ENCODE peak calls at places on chromosomes 6 and 20, in seven cellular contexts. One of them, this sample, is unnamed.

GRCh38 chr20:23349338-23350006 is 1.1 kb upstream of the NXT1 start:
- DNase-seq in activated CD8-positive, alpha-beta memory T cell treated with anti-CD3 and anti-CD28 coated beads for 1 hour: no peak
- DNase-seq in BJ: no peak
- DNase-seq in SK-N-SH: peak
- DNase-seq in skeletal muscle cell: no peak
- DNase-seq in ureter: no peak
- DNase-seq in effector CD4-positive, alpha-beta T cell: peak
- DNase-seq in this sample: no peak

GRCh38 chr6:118812972-118813371 is 81.0 kb upstream of the ASF1A start:
- DNase-seq in activated CD8-positive, alpha-beta memory T cell treated with anti-CD3 and anti-CD28 coated beads for 1 hour: no peak
- DNase-seq in BJ: no peak
- DNase-seq in SK-N-SH: no peak
- DNase-seq in skeletal muscle cell: no peak
- DNase-seq in ureter: no peak
- DNase-seq in effector CD4-positive, alpha-beta T cell: no peak
- DNase-seq in this sample: peak

GRCh38 chr6:79894939-79895338 is 52.4 kb downstream of the ELOVL4 start:
- DNase-seq in activated CD8-positive, alpha-beta memory T cell treated with anti-CD3 and anti-CD28 coated beads for 1 hour: no peak
- DNase-seq in BJ: no peak
- DNase-seq in SK-N-SH: no peak
- DNase-seq in skeletal muscle cell: no peak
- DNase-seq in ureter: no peak
- DNase-seq in effector CD4-positive, alpha-beta T cell: no peak
- DNase-seq in this sample: no peak

GRCh38 chr20:14493408-14493807 is 156.0 kb upstream of the FLRT3 start:
- DNase-seq in activated CD8-positive, alpha-beta memory T cell treated with anti-CD3 and anti-CD28 coated beads for 1 hour: no peak
- DNase-seq in BJ: no peak
- DNase-seq in SK-N-SH: no peak
- DNase-seq in skeletal muscle cell: no peak
- DNase-seq in ureter: no peak
- DNase-seq in effector CD4-positive, alpha-beta T cell: no peak
- DNase-seq in this sample: no peak

GRCh38 chr6:26125015-26125690 is 37.9 kb downstream of the HFE start:
- DNase-seq in activated CD8-positive, alpha-beta memory T cell treated with anti-CD3 and anti-CD28 coated beads for 1 hour: no peak
- DNase-seq in BJ: no peak
- DNase-seq in SK-N-SH: no peak
- DNase-seq in skeletal muscle cell: no peak
- DNase-seq in ureter: no peak
- DNase-seq in effector CD4-positive, alpha-beta T cell: no peak
- DNase-seq in this sample: peak

GRCh38 chr6:7991992-7992815 is 72.0 kb downstream of the BLOC1S5 start:
- DNase-seq in activated CD8-positive, alpha-beta memory T cell treated with anti-CD3 and anti-CD28 coated beads for 1 hour: no peak
- DNase-seq in BJ: no peak
- DNase-seq in SK-N-SH: peak
- DNase-seq in skeletal muscle cell: peak
- DNase-seq in ureter: no peak
- DNase-seq in effector CD4-positive, alpha-beta T cell: no peak
- DNase-seq in this sample: peak

GRCh38 chr6:39228111-39228971 is 934 bp downstream of the KCNK5 start:
- DNase-seq in activated CD8-positive, alpha-beta memory T cell treated with anti-CD3 and anti-CD28 coated beads for 1 hour: no peak
- DNase-seq in BJ: no peak
- DNase-seq in SK-N-SH: peak
- DNase-seq in skeletal muscle cell: no peak
- DNase-seq in ureter: no peak
- DNase-seq in effector CD4-positive, alpha-beta T cell: no peak
- DNase-seq in this sample: no peak

GRCh38 chr20:1920252-1920651 is 25.0 kb downstream of the SIRPA start:
- DNase-seq in activated CD8-positive, alpha-beta memory T cell treated with anti-CD3 and anti-CD28 coated beads for 1 hour: no peak
- DNase-seq in BJ: no peak
- DNase-seq in SK-N-SH: no peak
- DNase-seq in skeletal muscle cell: no peak
- DNase-seq in ureter: no peak
- DNase-seq in effector CD4-positive, alpha-beta T cell: no peak
- DNase-seq in this sample: no peak

GRCh38 chr6:162706236-162706635 is 21.3 kb downstream of the PRKN start:
- DNase-seq in activated CD8-positive, alpha-beta memory T cell treated with anti-CD3 and anti-CD28 coated beads for 1 hour: no peak
- DNase-seq in BJ: no peak
- DNase-seq in SK-N-SH: peak
- DNase-seq in skeletal muscle cell: no peak
- DNase-seq in ureter: no peak
- DNase-seq in effector CD4-positive, alpha-beta T cell: no peak
- DNase-seq in this sample: no peak

GRCh38 chr20:3909952-3910366 is 20.8 kb downstream of the PANK2 start:
- DNase-seq in activated CD8-positive, alpha-beta memory T cell treated with anti-CD3 and anti-CD28 coated beads for 1 hour: no peak
- DNase-seq in BJ: no peak
- DNase-seq in SK-N-SH: no peak
- DNase-seq in skeletal muscle cell: no peak
- DNase-seq in ureter: no peak
- DNase-seq in effector CD4-positive, alpha-beta T cell: no peak
- DNase-seq in this sample: no peak

GRCh38 chr6:156952401-156952800 is 175.2 kb downstream of the ARID1B start:
- DNase-seq in activated CD8-positive, alpha-beta memory T cell treated with anti-CD3 and anti-CD28 coated beads for 1 hour: no peak
- DNase-seq in BJ: no peak
- DNase-seq in SK-N-SH: no peak
- DNase-seq in skeletal muscle cell: no peak
- DNase-seq in ureter: no peak
- DNase-seq in effector CD4-positive, alpha-beta T cell: no peak
- DNase-seq in this sample: no peak

GRCh38 chr20:31595380-31595653 is 9.8 kb upstream of the ID1 start:
- DNase-seq in activated CD8-positive, alpha-beta memory T cell treated with anti-CD3 and anti-CD28 coated beads for 1 hour: no peak
- DNase-seq in BJ: no peak
- DNase-seq in SK-N-SH: no peak
- DNase-seq in skeletal muscle cell: no peak
- DNase-seq in ureter: no peak
- DNase-seq in effector CD4-positive, alpha-beta T cell: no peak
- DNase-seq in this sample: no peak

GRCh38 chr20:7980332-7981046 is 39.1 kb downstream of the TMX4 start:
- DNase-seq in activated CD8-positive, alpha-beta memory T cell treated with anti-CD3 and anti-CD28 coated beads for 1 hour: no peak
- DNase-seq in BJ: no peak
- DNase-seq in SK-N-SH: peak
- DNase-seq in skeletal muscle cell: peak
- DNase-seq in ureter: no peak
- DNase-seq in effector CD4-positive, alpha-beta T cell: no peak
- DNase-seq in this sample: peak

GRCh38 chr6:19415605-19416326 is 421.4 kb upstream of the ID4 start:
- DNase-seq in activated CD8-positive, alpha-beta memory T cell treated with anti-CD3 and anti-CD28 coated beads for 1 hour: no peak
- DNase-seq in BJ: no peak
- DNase-seq in SK-N-SH: no peak
- DNase-seq in skeletal muscle cell: no peak
- DNase-seq in ureter: no peak
- DNase-seq in effector CD4-positive, alpha-beta T cell: no peak
- DNase-seq in this sample: no peak

GRCh38 chr6:129342243-129342642 is 367.7 kb downstream of the ARHGAP18 start:
- DNase-seq in activated CD8-positive, alpha-beta memory T cell treated with anti-CD3 and anti-CD28 coated beads for 1 hour: no peak
- DNase-seq in BJ: no peak
- DNase-seq in SK-N-SH: no peak
- DNase-seq in skeletal muscle cell: peak
- DNase-seq in ureter: no peak
- DNase-seq in effector CD4-positive, alpha-beta T cell: no peak
- DNase-seq in this sample: peak

GRCh38 chr20:35503841-35504460 is 25.5 kb downstream of the C20orf173 start:
- DNase-seq in activated CD8-positive, alpha-beta memory T cell treated with anti-CD3 and anti-CD28 coated beads for 1 hour: no peak
- DNase-seq in BJ: no peak
- DNase-seq in SK-N-SH: no peak
- DNase-seq in skeletal muscle cell: no peak
- DNase-seq in ureter: no peak
- DNase-seq in effector CD4-positive, alpha-beta T cell: no peak
- DNase-seq in this sample: no peak

GRCh38 chr6:41939848-41940758 is 1.5 kb downstream of the CCND3 start:
- DNase-seq in activated CD8-positive, alpha-beta memory T cell treated with anti-CD3 and anti-CD28 coated beads for 1 hour: no peak
- DNase-seq in BJ: no peak
- DNase-seq in SK-N-SH: no peak
- DNase-seq in skeletal muscle cell: peak
- DNase-seq in ureter: no peak
- DNase-seq in effector CD4-positive, alpha-beta T cell: no peak
- DNase-seq in this sample: peak

GRCh38 chr6:101397199-101397598 is 3.7 kb downstream of the GRIK2 start:
- DNase-seq in activated CD8-positive, alpha-beta memory T cell treated with anti-CD3 and anti-CD28 coated beads for 1 hour: no peak
- DNase-seq in BJ: no peak
- DNase-seq in SK-N-SH: peak
- DNase-seq in skeletal muscle cell: no peak
- DNase-seq in ureter: no peak
- DNase-seq in effector CD4-positive, alpha-beta T cell: no peak
- DNase-seq in this sample: no peak

GRCh38 chr6:154548130-154548830 is 37.8 kb upstream of the CNKSR3 start:
- DNase-seq in activated CD8-positive, alpha-beta memory T cell treated with anti-CD3 and anti-CD28 coated beads for 1 hour: no peak
- DNase-seq in BJ: no peak
- DNase-seq in SK-N-SH: peak
- DNase-seq in skeletal muscle cell: no peak
- DNase-seq in ureter: no peak
- DNase-seq in effector CD4-positive, alpha-beta T cell: no peak
- DNase-seq in this sample: peak

GRCh38 chr6:111892431-111892830 is 19.2 kb upstream of the FYN start:
- DNase-seq in activated CD8-positive, alpha-beta memory T cell treated with anti-CD3 and anti-CD28 coated beads for 1 hour: no peak
- DNase-seq in BJ: no peak
- DNase-seq in SK-N-SH: no peak
- DNase-seq in skeletal muscle cell: no peak
- DNase-seq in ureter: no peak
- DNase-seq in effector CD4-positive, alpha-beta T cell: no peak
- DNase-seq in this sample: no peak

GRCh38 chr6:137495652-137496391 is 1.6 kb upstream of the OLIG3 start:
- DNase-seq in activated CD8-positive, alpha-beta memory T cell treated with anti-CD3 and anti-CD28 coated beads for 1 hour: no peak
- DNase-seq in BJ: no peak
- DNase-seq in SK-N-SH: no peak
- DNase-seq in skeletal muscle cell: no peak
- DNase-seq in ureter: no peak
- DNase-seq in effector CD4-positive, alpha-beta T cell: no peak
- DNase-seq in this sample: no peak

GRCh38 chr20:46423882-46424482 is 17.6 kb upstream of the ELMO2 start:
- DNase-seq in activated CD8-positive, alpha-beta memory T cell treated with anti-CD3 and anti-CD28 coated beads for 1 hour: no peak
- DNase-seq in BJ: no peak
- DNase-seq in SK-N-SH: no peak
- DNase-seq in skeletal muscle cell: no peak
- DNase-seq in ureter: no peak
- DNase-seq in effector CD4-positive, alpha-beta T cell: no peak
- DNase-seq in this sample: peak

GRCh38 chr6:20716865-20717264 is 182.6 kb downstream of the CDKAL1 start:
- DNase-seq in activated CD8-positive, alpha-beta memory T cell treated with anti-CD3 and anti-CD28 coated beads for 1 hour: no peak
- DNase-seq in BJ: no peak
- DNase-seq in SK-N-SH: no peak
- DNase-seq in skeletal muscle cell: no peak
- DNase-seq in ureter: no peak
- DNase-seq in effector CD4-positive, alpha-beta T cell: no peak
- DNase-seq in this sample: no peak

GRCh38 chr6:21327326-21328140 is 266.0 kb upstream of the SOX4 start:
- DNase-seq in activated CD8-positive, alpha-beta memory T cell treated with anti-CD3 and anti-CD28 coated beads for 1 hour: no peak
- DNase-seq in BJ: no peak
- DNase-seq in SK-N-SH: no peak
- DNase-seq in skeletal muscle cell: no peak
- DNase-seq in ureter: no peak
- DNase-seq in effector CD4-positive, alpha-beta T cell: no peak
- DNase-seq in this sample: no peak

GRCh38 chr6:149028767-149029405 is 282.1 kb downstream of the UST start:
- DNase-seq in activated CD8-positive, alpha-beta memory T cell treated with anti-CD3 and anti-CD28 coated beads for 1 hour: peak
- DNase-seq in BJ: no peak
- DNase-seq in SK-N-SH: peak
- DNase-seq in skeletal muscle cell: peak
- DNase-seq in ureter: peak
- DNase-seq in effector CD4-positive, alpha-beta T cell: peak
- DNase-seq in this sample: peak

GRCh38 chr6:157491571-157492232 is 110.7 kb downstream of the ZDHHC14 start:
- DNase-seq in activated CD8-positive, alpha-beta memory T cell treated with anti-CD3 and anti-CD28 coated beads for 1 hour: no peak
- DNase-seq in BJ: no peak
- DNase-seq in SK-N-SH: no peak
- DNase-seq in skeletal muscle cell: no peak
- DNase-seq in ureter: no peak
- DNase-seq in effector CD4-positive, alpha-beta T cell: no peak
- DNase-seq in this sample: no peak

GRCh38 chr6:100946021-100946540 is 65.0 kb upstream of the ASCC3 start:
- DNase-seq in activated CD8-positive, alpha-beta memory T cell treated with anti-CD3 and anti-CD28 coated beads for 1 hour: no peak
- DNase-seq in BJ: no peak
- DNase-seq in SK-N-SH: no peak
- DNase-seq in skeletal muscle cell: no peak
- DNase-seq in ureter: no peak
- DNase-seq in effector CD4-positive, alpha-beta T cell: no peak
- DNase-seq in this sample: no peak

GRCh38 chr6:53837875-53838806 is 43.3 kb downstream of the LRRC1 start:
- DNase-seq in activated CD8-positive, alpha-beta memory T cell treated with anti-CD3 and anti-CD28 coated beads for 1 hour: no peak
- DNase-seq in BJ: no peak
- DNase-seq in SK-N-SH: no peak
- DNase-seq in skeletal muscle cell: no peak
- DNase-seq in ureter: no peak
- DNase-seq in effector CD4-positive, alpha-beta T cell: no peak
- DNase-seq in this sample: peak

GRCh38 chr20:35715611-35716010 is 16.4 kb downstream of the ROMO1 start:
- DNase-seq in activated CD8-positive, alpha-beta memory T cell treated with anti-CD3 and anti-CD28 coated beads for 1 hour: no peak
- DNase-seq in BJ: no peak
- DNase-seq in SK-N-SH: no peak
- DNase-seq in skeletal muscle cell: no peak
- DNase-seq in ureter: no peak
- DNase-seq in effector CD4-positive, alpha-beta T cell: no peak
- DNase-seq in this sample: no peak

GRCh38 chr20:44990425-44990824 is 24.1 kb downstream of the STK4 start:
- DNase-seq in activated CD8-positive, alpha-beta memory T cell treated with anti-CD3 and anti-CD28 coated beads for 1 hour: no peak
- DNase-seq in BJ: no peak
- DNase-seq in SK-N-SH: no peak
- DNase-seq in skeletal muscle cell: no peak
- DNase-seq in ureter: no peak
- DNase-seq in effector CD4-positive, alpha-beta T cell: no peak
- DNase-seq in this sample: peak